ENCODE peak calls at places on chromosomes 5 and 9, in six cellular contexts. Q is lower leg skin, A is Calu3, G is BJ, H is left lung, O is cardiac fibroblast. W is an unnamed sample.

GRCh38 chr9:134373953-134374300 is 47.7 kb downstream of the RXRA start:
- DNase-seq in O (no peak), H (no peak), G (no peak), Q (no peak), A (no peak), W (no peak)

GRCh38 chr9:92426501-92426900 is 2.2 kb upstream of the OMD start:
- DNase-seq in O (no peak), H (no peak), Q (no peak), G (no peak), A (peak; percentile 2), W (no peak)

GRCh38 chr9:130053504-130054427 is at the start of gene GPR107:
- DNase-seq in H (peak; percentile 96), G (no peak), A (peak; percentile 72), O (peak; percentile 72), Q (peak; percentile 59), W (peak; percentile 74)

GRCh38 chr5:169856571-169856970 is 123.7 kb downstream of the INSYN2B start:
- DNase-seq in O (peak; percentile 89), A (no peak), H (no peak), G (peak; percentile 76), Q (no peak), W (no peak)

GRCh38 chr9:93699650-93700049 is 123.3 kb downstream of the PHF2 start:
- DNase-seq in A (no peak), O (no peak), G (no peak), Q (no peak), H (no peak), W (no peak)

GRCh38 chr5:140821375-140822280 is at the start of gene PCDHA5:
- DNase-seq in H (peak; percentile 57), O (peak; percentile 37), A (no peak), G (no peak), Q (no peak), W (no peak)

GRCh38 chr9:132670816-132671371 is 630 bp downstream of the GTF3C4 start:
- DNase-seq in A (peak; percentile 24), Q (peak; percentile 20), O (peak; percentile 36), G (no peak), H (peak; percentile 77), W (no peak)

GRCh38 chr9:136249881-136250559 is 4.4 kb upstream of the QSOX2 start:
- DNase-seq in H (peak; percentile 78), O (no peak), Q (no peak), G (no peak), A (no peak), W (no peak)

GRCh38 chr9:83355024-83355444 is 183.2 kb downstream of the FRMD3 start:
- DNase-seq in G (no peak), Q (no peak), O (peak; percentile 85), A (no peak), H (no peak), W (no peak)

GRCh38 chr9:78893758-78894157 is 596.8 kb downstream of the PSAT1 start:
- DNase-seq in Q (no peak), H (no peak), A (no peak), O (peak; percentile 55), G (no peak), W (no peak)

GRCh38 chr9:127854169-127854833 is at the start of gene ENG:
- DNase-seq in H (peak; percentile 91), O (peak; percentile 60), Q (no peak), A (peak; percentile 14), G (no peak), W (peak; percentile 59)

GRCh38 chr9:6870650-6871477 is 113.1 kb downstream of the KDM4C start:
- DNase-seq in G (no peak), O (no peak), H (no peak), Q (no peak), A (no peak), W (no peak)

GRCh38 chr5:66869347-66869746 is 273.2 kb downstream of the MAST4 start:
- DNase-seq in G (no peak), A (no peak), O (no peak), Q (no peak), H (no peak), W (no peak)

GRCh38 chr5:5613261-5613990 is 190.9 kb downstream of the ICE1 start:
- DNase-seq in A (no peak), O (no peak), Q (no peak), G (no peak), H (no peak), W (no peak)

GRCh38 chr5:5617024-5617423 is 194.5 kb downstream of the ICE1 start:
- DNase-seq in Q (no peak), H (no peak), O (no peak), G (no peak), A (no peak), W (no peak)

GRCh38 chr5:5615569-5615968 is 193.1 kb downstream of the ICE1 start:
- DNase-seq in Q (no peak), A (no peak), G (no peak), H (no peak), O (no peak), W (no peak)

GRCh38 chr5:5619546-5619945 is 197.1 kb downstream of the ICE1 start:
- DNase-seq in A (no peak), G (no peak), O (no peak), Q (no peak), H (no peak), W (no peak)

DNA sequence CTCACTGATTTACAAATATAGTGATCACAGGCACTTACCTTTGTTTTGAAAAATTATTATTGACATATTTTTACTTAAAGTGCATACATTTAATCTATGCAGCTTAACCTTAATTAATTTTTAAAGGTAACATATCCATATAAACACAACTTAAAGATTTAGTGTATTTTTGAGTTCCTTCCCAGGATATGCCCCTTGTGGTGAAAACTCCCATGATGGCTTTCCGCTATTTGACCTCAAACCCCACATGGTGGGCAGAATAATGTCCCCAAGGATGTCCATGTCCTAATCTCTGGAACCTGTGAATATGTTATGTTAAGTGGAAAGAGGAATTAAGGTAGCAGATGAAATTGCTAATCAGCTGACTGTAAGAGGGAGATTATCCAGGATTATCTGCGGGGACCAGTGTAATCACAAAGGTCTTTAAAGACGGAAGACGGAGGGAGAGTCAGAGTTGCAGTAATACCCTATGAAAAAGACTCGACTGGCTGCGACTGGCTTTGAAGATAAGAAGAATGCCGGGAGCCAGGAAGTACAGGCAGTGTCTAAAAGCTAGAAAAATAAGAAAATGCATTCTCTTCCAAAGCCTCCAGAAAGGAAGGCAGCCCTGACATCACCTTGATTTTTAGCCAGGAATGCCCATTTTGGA is 193.9 kb downstream of the ICE1 start:
- DNase-seq in A (no peak), H (no peak), G (no peak), O (no peak), Q (no peak), W (no peak)
- TF ChIP-seq CTCF in A (no peak), H (no peak), G (no peak), O (no peak), Q (no peak), W (no peak)

DNA sequence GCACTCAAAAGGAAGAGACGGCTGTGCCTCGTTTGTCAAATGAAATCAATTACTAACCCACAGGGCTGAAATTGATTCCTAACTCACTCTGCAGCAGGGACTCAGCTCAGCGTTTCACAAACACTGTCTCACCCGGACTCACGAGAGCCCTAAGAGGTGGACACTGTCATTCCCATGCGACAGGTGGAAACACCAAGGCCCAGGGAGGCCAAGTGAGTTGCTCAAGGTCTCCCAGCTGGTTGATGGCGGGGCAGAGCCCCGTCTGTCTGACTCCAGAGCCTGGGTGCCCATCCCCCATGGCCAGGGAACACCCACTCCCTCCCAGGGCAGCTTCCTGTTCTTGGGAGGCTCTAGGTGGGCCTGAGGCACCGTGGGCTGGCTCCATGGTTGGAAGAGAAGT is 1.3 kb upstream of the PLPP7 start:
- DNase-seq in G (no peak), O (no peak), A (no peak), Q (no peak), H (no peak), W (no peak)
- TF ChIP-seq CTCF in G (no peak), O (no peak), A (no peak), Q (no peak), H (no peak), W (no peak)

GRCh38 chr5:78320461-78320860 is 26.0 kb upstream of the AP3B1 start:
- DNase-seq in O (peak; percentile 62), H (no peak), G (no peak), A (peak; percentile 17), Q (no peak), W (no peak)
- TF ChIP-seq CTCF in O (peak; percentile 71), H (peak; percentile 25), G (peak; percentile 62), A (peak; percentile 39), Q (no peak), W (peak; percentile 60)

DNA sequence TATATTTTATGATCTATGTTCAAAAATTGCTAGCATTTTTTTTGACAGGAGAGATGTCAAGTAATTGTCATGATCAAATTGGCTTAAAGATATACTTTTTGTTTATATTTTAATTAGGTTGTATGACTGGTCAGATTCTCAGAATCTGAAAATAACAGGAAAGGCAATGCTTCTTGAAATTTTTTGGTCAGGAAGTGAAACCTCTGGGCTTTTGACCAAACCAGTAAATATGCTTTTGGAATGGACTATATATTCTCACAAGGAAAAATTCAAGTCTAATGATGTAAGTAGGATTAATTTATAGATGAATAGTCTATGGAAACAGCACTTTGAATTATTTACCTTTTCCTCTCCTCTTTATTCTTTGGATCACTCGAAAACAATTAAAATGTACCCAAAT is 52.3 kb downstream of the SLF1 start:
- DNase-seq in H (no peak), G (no peak), O (no peak), A (no peak), Q (no peak), W (no peak)
- TF ChIP-seq CTCF in H (no peak), G (no peak), O (no peak), A (no peak), Q (no peak), W (no peak)

GRCh38 chr5:116652196-116652729 is 77.6 kb upstream of the SEMA6A start:
- DNase-seq in O (peak; percentile 72), Q (peak; percentile 69), A (peak; percentile 79), G (no peak), H (no peak), W (no peak)

GRCh38 chr5:116658141-116658540 is 83.5 kb upstream of the SEMA6A start:
- DNase-seq in O (no peak), Q (no peak), A (no peak), G (no peak), H (no peak), W (no peak)

GRCh38 chr5:116654890-116655289 is 80.3 kb upstream of the SEMA6A start:
- DNase-seq in H (no peak), Q (no peak), O (no peak), A (no peak), G (no peak), W (no peak)

GRCh38 chr5:116652903-116653302 is 78.3 kb upstream of the SEMA6A start:
- DNase-seq in Q (no peak), G (no peak), O (peak; percentile 63), H (no peak), A (no peak), W (no peak)

DNA sequence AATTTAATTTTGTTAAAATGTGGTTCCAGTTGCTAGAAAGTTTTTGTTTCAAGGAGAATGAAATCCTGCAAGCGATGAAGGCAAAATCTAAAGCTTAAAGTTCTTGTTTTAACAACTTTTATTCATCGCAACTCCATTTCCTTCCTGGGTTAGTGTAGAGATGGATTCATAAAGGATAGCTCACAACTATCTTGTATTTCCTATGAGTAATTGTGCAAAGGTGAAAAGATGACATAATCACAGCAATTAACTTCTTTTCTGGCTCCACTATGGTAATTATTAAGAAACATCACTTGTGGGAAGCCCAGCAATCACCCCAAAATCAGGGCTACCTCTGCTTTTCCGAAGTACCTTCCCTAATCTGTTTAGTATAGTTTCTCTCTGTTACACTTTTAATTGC is 80.8 kb upstream of the SEMA6A start:
- DNase-seq in H (no peak), O (no peak), G (no peak), A (no peak), Q (no peak), W (no peak)
- TF ChIP-seq CTCF in H (no peak), O (no peak), G (no peak), A (no peak), Q (no peak), W (no peak)

W was measured in CD14-positive monocyte.